ENCODE peak calls at places on chromosomes 11 and 22, in ten cellular contexts. G, F, Y, C, U, A, I, L, B and X are unnamed samples.

GRCh38 chr22:17972385-17973181 is 51.8 kb downstream of the MICAL3 start:
- DNase-seq in G (no peak), F (peak; percentile 92), Y (peak; percentile 82), C (no peak), U (no peak), A (no peak), I (no peak), L (no peak), B (no peak), X (no peak)

GRCh38 chr22:30903876-30904460 is 64.6 kb downstream of the MORC2 start:
- DNase-seq in G (no peak), F (no peak), Y (no peak), C (no peak), U (no peak), A (no peak), I (no peak), L (no peak), B (no peak), X (no peak)

GRCh38 chr22:34414467-34415440 is 494.5 kb upstream of the LARGE1 start:
- DNase-seq in G (no peak), F (peak; percentile 0), Y (peak; percentile 65), C (no peak), U (no peak), A (no peak), I (peak; percentile 3), L (peak; percentile 42), B (peak; percentile 35), X (no peak)

GRCh38 chr22:38141574-38141973 is 31.1 kb upstream of the BAIAP2L2 start:
- DNase-seq in G (no peak), F (no peak), Y (no peak), C (no peak), U (no peak), A (no peak), I (no peak), L (no peak), B (no peak), X (no peak)

GRCh38 chr11:57155400-57155799 is 26.4 kb upstream of the LRRC55 start:
- DNase-seq in G (no peak), F (no peak), Y (no peak), C (no peak), U (no peak), A (no peak), I (no peak), L (no peak), B (no peak), X (no peak)

GRCh38 chr11:85874265-85874664 is 19.1 kb downstream of the CCDC83 start:
- DNase-seq in G (no peak), F (no peak), Y (no peak), C (no peak), U (no peak), A (no peak), I (no peak), L (no peak), B (no peak), X (no peak)

GRCh38 chr11:22703040-22703439 is 36.6 kb downstream of the GAS2 start:
- DNase-seq in G (no peak), F (peak; percentile 71), Y (peak; percentile 83), C (no peak), U (no peak), A (no peak), I (peak; percentile 4), L (peak; percentile 37), B (no peak), X (no peak)

GRCh38 chr11:36558511-36559413 is 9.0 kb upstream of the RAG1 start:
- DNase-seq in G (no peak), F (no peak), Y (no peak), C (no peak), U (no peak), A (no peak), I (no peak), L (no peak), B (no peak), X (no peak)

GRCh38 chr11:41413843-41414242 is 45.6 kb downstream of the LRRC4C start:
- DNase-seq in G (no peak), F (no peak), Y (no peak), C (no peak), U (no peak), A (no peak), I (no peak), L (no peak), B (no peak), X (no peak)

GRCh38 chr11:122779047-122779629 is 59.2 kb upstream of the CRTAM start:
- DNase-seq in G (no peak), F (peak; percentile 47), Y (no peak), C (no peak), U (no peak), A (no peak), I (no peak), L (no peak), B (no peak), X (no peak)

GRCh38 chr11:78424334-78425270 is 7.0 kb upstream of the GAB2 start:
- DNase-seq in G (no peak), F (peak; percentile 70), Y (no peak), C (no peak), U (no peak), A (no peak), I (no peak), L (no peak), B (no peak), X (no peak)

GRCh38 chr11:23123766-23124165 is 263.5 kb upstream of the CCDC179 start:
- DNase-seq in G (no peak), F (peak; percentile 22), Y (peak; percentile 85), C (no peak), U (no peak), A (no peak), I (no peak), L (no peak), B (no peak), X (no peak)

GRCh38 chr11:70526116-70527045 is 128.1 kb downstream of the CTTN start:
- DNase-seq in G (no peak), F (no peak), Y (no peak), C (no peak), U (no peak), A (no peak), I (no peak), L (no peak), B (no peak), X (no peak)

GRCh38 chr11:59918987-59919589 is 19.1 kb upstream of the OOSP1 start:
- DNase-seq in G (no peak), F (peak; percentile 55), Y (peak; percentile 72), C (no peak), U (no peak), A (no peak), I (peak; percentile 6), L (peak; percentile 60), B (peak; percentile 7), X (no peak)

GRCh38 chr11:82864268-82864667 is 36.0 kb downstream of the PRCP start:
- DNase-seq in G (peak; percentile 47), F (peak; percentile 81), Y (peak; percentile 63), C (no peak), U (no peak), A (no peak), I (no peak), L (peak; percentile 46), B (peak; percentile 87), X (no peak)

GRCh38 chr22:19880786-19881569 is 26.3 kb upstream of the GNB1L start:
- DNase-seq in G (no peak), F (peak; percentile 96), Y (peak; percentile 95), C (no peak), U (no peak), A (no peak), I (no peak), L (peak; percentile 10), B (peak; percentile 47), X (no peak)

GRCh38 chr22:29744902-29745301 is 21.9 kb downstream of the ZMAT5 start:
- DNase-seq in G (no peak), F (peak; percentile 39), Y (no peak), C (no peak), U (no peak), A (no peak), I (no peak), L (no peak), B (peak; percentile 77), X (no peak)

GRCh38 chr11:61832758-61833157 is 4.7 kb downstream of the FADS2 start:
- DNase-seq in G (no peak), F (no peak), Y (no peak), C (no peak), U (no peak), A (no peak), I (no peak), L (no peak), B (no peak), X (no peak)

GRCh38 chr11:2930705-2931415 is 1.6 kb upstream of the PHLDA2 start:
- DNase-seq in G (no peak), F (peak; percentile 53), Y (peak; percentile 83), C (no peak), U (peak; percentile 49), A (no peak), I (peak; percentile 39), L (peak; percentile 88), B (no peak), X (no peak)

GRCh38 chr22:19807914-19808872 is 46.5 kb downstream of the GNB1L start:
- DNase-seq in G (no peak), F (no peak), Y (no peak), C (no peak), U (no peak), A (no peak), I (no peak), L (no peak), B (no peak), X (no peak)

GRCh38 chr11:5689551-5689983 is at the start of gene TRIM22:
- DNase-seq in G (peak; percentile 22), F (peak; percentile 84), Y (peak; percentile 90), C (peak; percentile 5), U (peak; percentile 55), A (no peak), I (peak; percentile 61), L (no peak), B (peak; percentile 64), X (no peak)

GRCh38 chr11:128902515-128903066 is 11.4 kb downstream of the KCNJ5 start:
- DNase-seq in G (no peak), F (no peak), Y (peak; percentile 30), C (no peak), U (no peak), A (no peak), I (no peak), L (no peak), B (no peak), X (no peak)

GRCh38 chr11:113283881-113284280 is 30.5 kb upstream of the TTC12 start:
- DNase-seq in G (no peak), F (no peak), Y (no peak), C (no peak), U (no peak), A (no peak), I (no peak), L (no peak), B (no peak), X (no peak)

GRCh38 chr11:27933992-27934829 is 173.7 kb downstream of the KIF18A start:
- DNase-seq in G (no peak), F (peak; percentile 50), Y (peak; percentile 100), C (no peak), U (no peak), A (no peak), I (no peak), L (no peak), B (no peak), X (no peak)

GRCh38 chr11:119373059-119373875 is 8.2 kb downstream of the USP2 start:
- DNase-seq in G (no peak), F (no peak), Y (no peak), C (no peak), U (no peak), A (no peak), I (no peak), L (no peak), B (no peak), X (no peak)

GRCh38 chr11:8989411-8989810 is 14.4 kb downstream of the NRIP3 start:
- DNase-seq in G (no peak), F (peak; percentile 58), Y (peak; percentile 68), C (no peak), U (no peak), A (no peak), I (no peak), L (no peak), B (no peak), X (no peak)

GRCh38 chr22:42797021-42797420 is 60.1 kb downstream of the ARFGAP3 start:
- DNase-seq in G (no peak), F (peak; percentile 67), Y (no peak), C (no peak), U (no peak), A (no peak), I (no peak), L (peak; percentile 6), B (no peak), X (no peak)